ENCODE peak calls at places on chromosomes 3 and 15, in seven cellular contexts. O, W, B, K, H, L and A are unnamed samples.

GRCh38 chr15:82680200-82681102 is 29.2 kb downstream of the AP3B2 start:
- DNase-seq in O (no peak), W (peak), B (peak), K (peak), H (no peak), L (peak), A (no peak)

GRCh38 chr3:133895208-133896001 is at the start of gene RAB6B:
- DNase-seq in O (no peak), W (no peak), B (peak), K (peak), H (peak), L (peak), A (no peak)

GRCh38 chr15:23440596-23440995 is 6.4 kb downstream of the GOLGA6L2 start:
- DNase-seq in O (no peak), W (no peak), B (no peak), K (no peak), H (no peak), L (no peak), A (peak)

GRCh38 chr3:52532517-52532837 is 1.2 kb downstream of the NT5DC2 start:
- DNase-seq in O (peak), W (peak), B (no peak), K (no peak), H (no peak), L (no peak), A (peak)

GRCh38 chr3:128173849-128174248 is 20.6 kb downstream of the EEFSEC start:
- DNase-seq in O (no peak), W (no peak), B (no peak), K (no peak), H (no peak), L (no peak), A (no peak)

GRCh38 chr15:89211678-89212170 is 9.7 kb downstream of the RLBP1 start:
- DNase-seq in O (no peak), W (no peak), B (no peak), K (no peak), H (no peak), L (no peak), A (no peak)

GRCh38 chr3:116263842-116264545 is 181.3 kb downstream of the LSAMP start:
- DNase-seq in O (peak), W (no peak), B (no peak), K (no peak), H (no peak), L (no peak), A (no peak)

GRCh38 chr3:127457094-127457475 is 133.4 kb downstream of the TPRA1 start:
- DNase-seq in O (peak), W (no peak), B (peak), K (peak), H (no peak), L (no peak), A (no peak)

GRCh38 chr15:81309647-81310460 is 14.1 kb downstream of the STARD5 start:
- DNase-seq in O (no peak), W (peak), B (no peak), K (no peak), H (no peak), L (no peak), A (no peak)

GRCh38 chr3:181292984-181293383 is 303.4 kb upstream of the DNAJC19 start:
- DNase-seq in O (peak), W (no peak), B (no peak), K (peak), H (no peak), L (no peak), A (no peak)

GRCh38 chr3:5324780-5325179 is 137.3 kb downstream of the EDEM1 start:
- DNase-seq in O (no peak), W (no peak), B (no peak), K (no peak), H (no peak), L (no peak), A (no peak)

GRCh38 chr3:110932515-110933095 is 139.0 kb upstream of the NECTIN3 start:
- DNase-seq in O (peak), W (no peak), B (no peak), K (no peak), H (no peak), L (no peak), A (no peak)

GRCh38 chr3:44468572-44469520 is 8.6 kb downstream of the ZNF445 start:
- DNase-seq in O (peak), W (no peak), B (peak), K (no peak), H (no peak), L (no peak), A (peak)

GRCh38 chr15:45157056-45157455 is 27.3 kb downstream of the DUOX1 start:
- DNase-seq in O (no peak), W (no peak), B (no peak), K (no peak), H (no peak), L (no peak), A (no peak)

GRCh38 chr3:101154386-101154785 is 161.2 kb upstream of the ABI3BP start:
- DNase-seq in O (no peak), W (no peak), B (no peak), K (no peak), H (no peak), L (no peak), A (no peak)

GRCh38 chr3:135918600-135918999 is 46.9 kb upstream of the PPP2R3A start:
- DNase-seq in O (no peak), W (no peak), B (no peak), K (peak), H (no peak), L (no peak), A (no peak)

GRCh38 chr3:4533489-4534443 is 40.6 kb downstream of the ITPR1 start:
- DNase-seq in O (no peak), W (no peak), B (no peak), K (no peak), H (no peak), L (no peak), A (no peak)

GRCh38 chr3:172166261-172166660 is 126.9 kb downstream of the FNDC3B start:
- DNase-seq in O (no peak), W (no peak), B (no peak), K (no peak), H (no peak), L (no peak), A (no peak)

GRCh38 chr15:93917181-93917580 is 314.2 kb upstream of the MCTP2 start:
- DNase-seq in O (no peak), W (no peak), B (no peak), K (no peak), H (no peak), L (no peak), A (no peak)

GRCh38 chr15:60208708-60209107 is 189.1 kb downstream of the ANXA2 start:
- DNase-seq in O (no peak), W (no peak), B (no peak), K (no peak), H (no peak), L (no peak), A (no peak)

GRCh38 chr15:92807971-92808571 is 92.1 kb upstream of the CHD2 start:
- DNase-seq in O (no peak), W (peak), B (no peak), K (no peak), H (no peak), L (no peak), A (no peak)

GRCh38 chr3:149848238-149848637 is 35.2 kb downstream of the RNF13 start:
- DNase-seq in O (no peak), W (no peak), B (no peak), K (no peak), H (no peak), L (no peak), A (no peak)

GRCh38 chr15:71804695-71805470 is 5.5 kb upstream of the NR2E3 start:
- DNase-seq in O (no peak), W (no peak), B (no peak), K (no peak), H (no peak), L (no peak), A (no peak)

GRCh38 chr15:77122576-77122975 is 51.7 kb upstream of the TSPAN3 start:
- DNase-seq in O (no peak), W (no peak), B (no peak), K (no peak), H (no peak), L (no peak), A (no peak)

GRCh38 chr3:117600112-117600511 is 890.5 kb downstream of the TUSC7 start:
- DNase-seq in O (no peak), W (no peak), B (no peak), K (no peak), H (no peak), L (no peak), A (no peak)

GRCh38 chr15:77632760-77633133 is at the start of gene LINGO1:
- DNase-seq in O (no peak), W (no peak), B (no peak), K (no peak), H (no peak), L (no peak), A (no peak)

GRCh38 chr15:70319466-70319865 is 221.7 kb upstream of the TLE3 start:
- DNase-seq in O (no peak), W (no peak), B (no peak), K (no peak), H (no peak), L (no peak), A (peak)

GRCh38 chr3:58052373-58053273 is 44.4 kb downstream of the FLNB start:
- DNase-seq in O (peak), W (peak), B (peak), K (peak), H (no peak), L (peak), A (no peak)

GRCh38 chr15:65071381-65071811 is 3.6 kb upstream of the RASL12 start:
- DNase-seq in O (no peak), W (no peak), B (no peak), K (no peak), H (no peak), L (no peak), A (no peak)

GRCh38 chr3:59578129-59578528 is 528.3 kb upstream of the CFAP20DC start:
- DNase-seq in O (no peak), W (no peak), B (no peak), K (no peak), H (no peak), L (no peak), A (no peak)

GRCh38 chr3:150342951-150343468 is 65.1 kb upstream of the TSC22D2 start:
- DNase-seq in O (no peak), W (no peak), B (no peak), K (no peak), H (no peak), L (no peak), A (no peak)

GRCh38 chr3:122793568-122794416 is at the start of gene HSPBAP1:
- DNase-seq in O (peak), W (peak), B (peak), K (peak), H (no peak), L (peak), A (peak)

GRCh38 chr3:114260152-114260551 is 22.8 kb upstream of the ZNF80 start:
- DNase-seq in O (no peak), W (no peak), B (no peak), K (no peak), H (no peak), L (no peak), A (no peak)

GRCh38 chr3:54299169-54299935 is 177.0 kb downstream of the CACNA2D3 start:
- DNase-seq in O (no peak), W (no peak), B (no peak), K (peak), H (no peak), L (no peak), A (no peak)

GRCh38 chr15:91528811-91529210 is 324.7 kb upstream of the SLCO3A1 start:
- DNase-seq in O (no peak), W (no peak), B (no peak), K (no peak), H (no peak), L (no peak), A (no peak)